ENCODE peak calls at places on chromosomes 7 and 10, in seven cellular contexts. W is PC-3, V is SK-N-SH, B is GM23338, P is HCT116, R is neural progenitor cell, M is OCI-LY7. I is an unnamed sample.

GRCh38 chr7:50676754-50677153 is 105.9 kb downstream of the GRB10 start:
- DNase-seq in W (no peak), V (no peak), B (no peak), P (no peak), R (no peak), M (no peak), I (no peak)

GRCh38 chr10:19302117-19302516 is 253.5 kb downstream of the MALRD1 start:
- DNase-seq in W (peak; percentile 91), V (no peak), B (no peak), P (no peak), R (no peak), M (no peak), I (no peak)

GRCh38 chr10:1715821-1716220 is 21.5 kb downstream of the ADARB2 start:
- DNase-seq in W (peak; percentile 19), V (no peak), B (peak; percentile 69), P (no peak), R (peak; percentile 75), M (peak; percentile 52), I (peak; percentile 70)

GRCh38 chr7:158377800-158378623 is 209.6 kb downstream of the PTPRN2 start:
- DNase-seq in W (peak; percentile 35), V (no peak), B (no peak), P (no peak), R (no peak), M (no peak), I (peak; percentile 33)

GRCh38 chr7:132077986-132078385 is 498.3 kb downstream of the PLXNA4 start:
- DNase-seq in W (no peak), V (peak; percentile 48), B (no peak), P (no peak), R (no peak), M (no peak), I (peak; percentile 40)

GRCh38 chr7:32516551-32517082 is 21.3 kb downstream of the AVL9 start:
- DNase-seq in W (no peak), V (no peak), B (no peak), P (no peak), R (no peak), M (no peak), I (peak; percentile 22)

GRCh38 chr7:111091623-111092370 is 870 bp downstream of the LRRN3 start:
- DNase-seq in W (no peak), V (peak; percentile 24), B (no peak), P (no peak), R (peak; percentile 79), M (no peak), I (no peak)

GRCh38 chr10:113362645-113363091 is 190.2 kb upstream of the HABP2 start:
- DNase-seq in W (peak; percentile 54), V (no peak), B (no peak), P (no peak), R (no peak), M (no peak), I (no peak)

GRCh38 chr7:79272066-79272669 is 181.3 kb downstream of the MAGI2 start:
- DNase-seq in W (peak; percentile 63), V (peak; percentile 41), B (peak; percentile 62), P (peak; percentile 39), R (peak; percentile 52), M (peak; percentile 44), I (peak; percentile 60)

GRCh38 chr10:80535671-80536360 is 1.9 kb upstream of the SH2D4B start:
- DNase-seq in W (no peak), V (no peak), B (peak; percentile 82), P (peak; percentile 48), R (peak; percentile 41), M (peak; percentile 79), I (peak; percentile 66)

GRCh38 chr10:71742301-71743098 is 22.9 kb upstream of the C10orf105 start:
- DNase-seq in W (no peak), V (no peak), B (no peak), P (no peak), R (no peak), M (no peak), I (no peak)
- H3K27ac ChIP-seq in W (no peak overlapping the region), V (no peak overlapping the region), B (no peak overlapping the region), P (no peak overlapping the region), R (no peak overlapping the region), M (no peak overlapping the region), I (no peak overlapping the region)

GRCh38 chr10:10855178-10855577 is 162.5 kb upstream of the CELF2 start:
- DNase-seq in W (no peak), V (no peak), B (no peak), P (no peak), R (no peak), M (no peak), I (no peak)
- TF ChIP-seq EZH2phosphoT487 in W (no peak), V (no peak), B (no peak), P (no peak), R (no peak), M (no peak), I (no peak)

DNA sequence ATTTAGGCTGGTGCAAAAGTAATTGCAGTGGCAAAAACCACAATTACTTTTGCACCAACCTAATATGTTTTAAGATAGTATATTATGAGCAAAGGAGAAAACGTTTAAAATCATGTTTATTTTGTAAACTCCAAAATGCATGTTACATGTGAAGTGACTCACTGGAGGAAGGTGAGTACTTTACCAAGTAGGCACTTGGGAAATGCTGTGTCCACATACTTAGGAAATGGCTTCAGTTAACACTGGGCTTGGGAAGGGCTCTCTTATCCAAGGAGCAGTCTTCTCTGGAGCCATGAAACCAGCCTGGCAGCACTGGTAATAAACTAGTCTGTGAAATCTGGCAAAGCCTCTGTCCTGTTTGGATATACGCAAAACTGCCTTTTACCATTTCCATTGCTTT is 4.4 kb downstream of the RPS24 start:
- DNase-seq in W (peak; percentile 74), V (no peak), B (no peak), P (no peak), R (no peak), M (no peak), I (no peak)
- H3K27ac ChIP-seq in W (no peak overlapping the region), V (no peak overlapping the region), B (peak overlapping the region; percentile 79), P (no peak overlapping the region), R (no peak overlapping the region), M (no peak overlapping the region), I (no peak overlapping the region)

GRCh38 chr10:100345570-100346330 is 1.3 kb upstream of the SCD start:
- DNase-seq in W (peak; percentile 38), V (no peak), B (peak; percentile 33), P (no peak), R (peak; percentile 52), M (peak; percentile 50), I (no peak)
- TF ChIP-seq EZH2phosphoT487 in W (no peak), V (no peak), B (no peak), P (no peak), R (no peak), M (no peak), I (no peak)

I was measured in hepatocyte.